ENCODE peak calls at places on chromosomes 7 and 10, in seven cellular contexts. One of them, this sample, is unnamed.

GRCh38 chr7:150719960-150720891 is 3.8 kb downstream of the GIMAP1 start:
- DNase-seq in amniotic epithelial cell: no peak
- DNase-seq in stimulated activated CD8-positive, alpha-beta memory T cell treated with anti-CD3 and anti-CD28 coated beads, Interleukin-15, amount 100 ng/mL, for 24 hours: no peak
- DNase-seq in epithelial cell of prostate: no peak
- DNase-seq in endothelial cell: no peak
- DNase-seq in uterus: no peak
- DNase-seq in NCI-H1436: no peak
- DNase-seq in this sample: no peak

GRCh38 chr7:102272075-102272916 is 14.4 kb upstream of the SH2B2 start:
- DNase-seq in amniotic epithelial cell: peak
- DNase-seq in stimulated activated CD8-positive, alpha-beta memory T cell treated with anti-CD3 and anti-CD28 coated beads, Interleukin-15, amount 100 ng/mL, for 24 hours: peak
- DNase-seq in epithelial cell of prostate: peak
- DNase-seq in endothelial cell: peak
- DNase-seq in uterus: peak
- DNase-seq in NCI-H1436: peak
- DNase-seq in this sample: peak

GRCh38 chr7:81767883-81768282 is 2.0 kb downstream of the HGF start:
- DNase-seq in amniotic epithelial cell: no peak
- DNase-seq in stimulated activated CD8-positive, alpha-beta memory T cell treated with anti-CD3 and anti-CD28 coated beads, Interleukin-15, amount 100 ng/mL, for 24 hours: no peak
- DNase-seq in epithelial cell of prostate: no peak
- DNase-seq in endothelial cell: no peak
- DNase-seq in uterus: no peak
- DNase-seq in NCI-H1436: no peak
- DNase-seq in this sample: no peak

GRCh38 chr7:49127359-49127848 is 203.1 kb downstream of the CDC14C start:
- DNase-seq in amniotic epithelial cell: no peak
- DNase-seq in stimulated activated CD8-positive, alpha-beta memory T cell treated with anti-CD3 and anti-CD28 coated beads, Interleukin-15, amount 100 ng/mL, for 24 hours: no peak
- DNase-seq in epithelial cell of prostate: no peak
- DNase-seq in endothelial cell: no peak
- DNase-seq in uterus: no peak
- DNase-seq in NCI-H1436: no peak
- DNase-seq in this sample: no peak

GRCh38 chr7:1503816-1504775 is at the start of gene INTS1:
- DNase-seq in amniotic epithelial cell: peak
- DNase-seq in stimulated activated CD8-positive, alpha-beta memory T cell treated with anti-CD3 and anti-CD28 coated beads, Interleukin-15, amount 100 ng/mL, for 24 hours: peak
- DNase-seq in epithelial cell of prostate: peak
- DNase-seq in endothelial cell: peak
- DNase-seq in uterus: peak
- DNase-seq in NCI-H1436: peak
- DNase-seq in this sample: peak

GRCh38 chr10:1054684-1055083 is 1.5 kb upstream of the WDR37 start:
- DNase-seq in amniotic epithelial cell: no peak
- DNase-seq in stimulated activated CD8-positive, alpha-beta memory T cell treated with anti-CD3 and anti-CD28 coated beads, Interleukin-15, amount 100 ng/mL, for 24 hours: no peak
- DNase-seq in epithelial cell of prostate: peak
- DNase-seq in endothelial cell: no peak
- DNase-seq in uterus: no peak
- DNase-seq in NCI-H1436: no peak
- DNase-seq in this sample: peak

GRCh38 chr10:96417432-96417831 is 58.6 kb upstream of the OPALIN start:
- DNase-seq in amniotic epithelial cell: peak
- DNase-seq in stimulated activated CD8-positive, alpha-beta memory T cell treated with anti-CD3 and anti-CD28 coated beads, Interleukin-15, amount 100 ng/mL, for 24 hours: no peak
- DNase-seq in epithelial cell of prostate: no peak
- DNase-seq in endothelial cell: no peak
- DNase-seq in uterus: no peak
- DNase-seq in NCI-H1436: no peak
- DNase-seq in this sample: peak

GRCh38 chr7:44561962-44562621 is 11.6 kb downstream of the DDX56 start:
- DNase-seq in amniotic epithelial cell: peak
- DNase-seq in stimulated activated CD8-positive, alpha-beta memory T cell treated with anti-CD3 and anti-CD28 coated beads, Interleukin-15, amount 100 ng/mL, for 24 hours: no peak
- DNase-seq in epithelial cell of prostate: no peak
- DNase-seq in endothelial cell: no peak
- DNase-seq in uterus: no peak
- DNase-seq in NCI-H1436: no peak
- DNase-seq in this sample: peak

GRCh38 chr10:92562424-92562823 is 11.5 kb downstream of the IDE start:
- DNase-seq in amniotic epithelial cell: no peak
- DNase-seq in stimulated activated CD8-positive, alpha-beta memory T cell treated with anti-CD3 and anti-CD28 coated beads, Interleukin-15, amount 100 ng/mL, for 24 hours: no peak
- DNase-seq in epithelial cell of prostate: no peak
- DNase-seq in endothelial cell: no peak
- DNase-seq in uterus: no peak
- DNase-seq in NCI-H1436: no peak
- DNase-seq in this sample: no peak

GRCh38 chr10:3683560-3683959 is 101.4 kb downstream of the KLF6 start:
- DNase-seq in amniotic epithelial cell: no peak
- DNase-seq in stimulated activated CD8-positive, alpha-beta memory T cell treated with anti-CD3 and anti-CD28 coated beads, Interleukin-15, amount 100 ng/mL, for 24 hours: no peak
- DNase-seq in epithelial cell of prostate: no peak
- DNase-seq in endothelial cell: no peak
- DNase-seq in uterus: no peak
- DNase-seq in NCI-H1436: no peak
- DNase-seq in this sample: no peak

GRCh38 chr7:127840552-127840951 is 188.6 kb downstream of the SND1 start:
- DNase-seq in amniotic epithelial cell: no peak
- DNase-seq in stimulated activated CD8-positive, alpha-beta memory T cell treated with anti-CD3 and anti-CD28 coated beads, Interleukin-15, amount 100 ng/mL, for 24 hours: no peak
- DNase-seq in epithelial cell of prostate: no peak
- DNase-seq in endothelial cell: no peak
- DNase-seq in uterus: no peak
- DNase-seq in NCI-H1436: no peak
- DNase-seq in this sample: no peak

GRCh38 chr10:44986670-44987069 is 8.1 kb upstream of the DEPP1 start:
- DNase-seq in amniotic epithelial cell: peak
- DNase-seq in stimulated activated CD8-positive, alpha-beta memory T cell treated with anti-CD3 and anti-CD28 coated beads, Interleukin-15, amount 100 ng/mL, for 24 hours: no peak
- DNase-seq in epithelial cell of prostate: no peak
- DNase-seq in endothelial cell: no peak
- DNase-seq in uterus: no peak
- DNase-seq in NCI-H1436: no peak
- DNase-seq in this sample: no peak

GRCh38 chr10:113528876-113529275 is 24.0 kb upstream of the HABP2 start:
- DNase-seq in amniotic epithelial cell: no peak
- DNase-seq in stimulated activated CD8-positive, alpha-beta memory T cell treated with anti-CD3 and anti-CD28 coated beads, Interleukin-15, amount 100 ng/mL, for 24 hours: no peak
- DNase-seq in epithelial cell of prostate: no peak
- DNase-seq in endothelial cell: no peak
- DNase-seq in uterus: no peak
- DNase-seq in NCI-H1436: no peak
- DNase-seq in this sample: no peak

GRCh38 chr10:63273575-63273974 is 140.4 kb downstream of the NRBF2 start:
- DNase-seq in amniotic epithelial cell: no peak
- DNase-seq in stimulated activated CD8-positive, alpha-beta memory T cell treated with anti-CD3 and anti-CD28 coated beads, Interleukin-15, amount 100 ng/mL, for 24 hours: no peak
- DNase-seq in epithelial cell of prostate: no peak
- DNase-seq in endothelial cell: no peak
- DNase-seq in uterus: no peak
- DNase-seq in NCI-H1436: no peak
- DNase-seq in this sample: no peak

GRCh38 chr7:124031919-124032318 is 948 bp downstream of the TMEM229A start:
- DNase-seq in amniotic epithelial cell: no peak
- DNase-seq in stimulated activated CD8-positive, alpha-beta memory T cell treated with anti-CD3 and anti-CD28 coated beads, Interleukin-15, amount 100 ng/mL, for 24 hours: no peak
- DNase-seq in epithelial cell of prostate: no peak
- DNase-seq in endothelial cell: peak
- DNase-seq in uterus: no peak
- DNase-seq in NCI-H1436: no peak
- DNase-seq in this sample: no peak

GRCh38 chr10:1061930-1062769 is 6.0 kb downstream of the WDR37 start:
- DNase-seq in amniotic epithelial cell: peak
- DNase-seq in stimulated activated CD8-positive, alpha-beta memory T cell treated with anti-CD3 and anti-CD28 coated beads, Interleukin-15, amount 100 ng/mL, for 24 hours: no peak
- DNase-seq in epithelial cell of prostate: no peak
- DNase-seq in endothelial cell: no peak
- DNase-seq in uterus: no peak
- DNase-seq in NCI-H1436: no peak
- DNase-seq in this sample: no peak

GRCh38 chr7:1665721-1666250 is 4.3 kb upstream of the ELFN1 start:
- DNase-seq in amniotic epithelial cell: peak
- DNase-seq in stimulated activated CD8-positive, alpha-beta memory T cell treated with anti-CD3 and anti-CD28 coated beads, Interleukin-15, amount 100 ng/mL, for 24 hours: no peak
- DNase-seq in epithelial cell of prostate: no peak
- DNase-seq in endothelial cell: peak
- DNase-seq in uterus: peak
- DNase-seq in NCI-H1436: no peak
- DNase-seq in this sample: no peak

GRCh38 chr10:101227765-101228681 is 1.2 kb downstream of the LBX1 start:
- DNase-seq in amniotic epithelial cell: no peak
- DNase-seq in stimulated activated CD8-positive, alpha-beta memory T cell treated with anti-CD3 and anti-CD28 coated beads, Interleukin-15, amount 100 ng/mL, for 24 hours: no peak
- DNase-seq in epithelial cell of prostate: no peak
- DNase-seq in endothelial cell: no peak
- DNase-seq in uterus: no peak
- DNase-seq in NCI-H1436: no peak
- DNase-seq in this sample: no peak

GRCh38 chr10:62610649-62611229 is 193.8 kb upstream of the ADO start:
- DNase-seq in amniotic epithelial cell: peak
- DNase-seq in stimulated activated CD8-positive, alpha-beta memory T cell treated with anti-CD3 and anti-CD28 coated beads, Interleukin-15, amount 100 ng/mL, for 24 hours: peak
- DNase-seq in epithelial cell of prostate: no peak
- DNase-seq in endothelial cell: peak
- DNase-seq in uterus: no peak
- DNase-seq in NCI-H1436: peak
- DNase-seq in this sample: peak

GRCh38 chr7:27346531-27347260 is 104.1 kb downstream of the EVX1 start:
- DNase-seq in amniotic epithelial cell: peak
- DNase-seq in stimulated activated CD8-positive, alpha-beta memory T cell treated with anti-CD3 and anti-CD28 coated beads, Interleukin-15, amount 100 ng/mL, for 24 hours: no peak
- DNase-seq in epithelial cell of prostate: peak
- DNase-seq in endothelial cell: no peak
- DNase-seq in uterus: peak
- DNase-seq in NCI-H1436: no peak
- DNase-seq in this sample: peak

GRCh38 chr10:14712991-14713422 is 61.7 kb downstream of the FAM107B start:
- DNase-seq in amniotic epithelial cell: peak
- DNase-seq in stimulated activated CD8-positive, alpha-beta memory T cell treated with anti-CD3 and anti-CD28 coated beads, Interleukin-15, amount 100 ng/mL, for 24 hours: no peak
- DNase-seq in epithelial cell of prostate: no peak
- DNase-seq in endothelial cell: no peak
- DNase-seq in uterus: no peak
- DNase-seq in NCI-H1436: no peak
- DNase-seq in this sample: no peak

GRCh38 chr10:117160567-117160966 is 22.5 kb upstream of the VAX1 start:
- DNase-seq in amniotic epithelial cell: no peak
- DNase-seq in stimulated activated CD8-positive, alpha-beta memory T cell treated with anti-CD3 and anti-CD28 coated beads, Interleukin-15, amount 100 ng/mL, for 24 hours: no peak
- DNase-seq in epithelial cell of prostate: no peak
- DNase-seq in endothelial cell: no peak
- DNase-seq in uterus: no peak
- DNase-seq in NCI-H1436: no peak
- DNase-seq in this sample: no peak

GRCh38 chr10:78688945-78689935 is 379.5 kb upstream of the ZMIZ1 start:
- DNase-seq in amniotic epithelial cell: no peak
- DNase-seq in stimulated activated CD8-positive, alpha-beta memory T cell treated with anti-CD3 and anti-CD28 coated beads, Interleukin-15, amount 100 ng/mL, for 24 hours: no peak
- DNase-seq in epithelial cell of prostate: no peak
- DNase-seq in endothelial cell: no peak
- DNase-seq in uterus: peak
- DNase-seq in NCI-H1436: peak
- DNase-seq in this sample: no peak

GRCh38 chr10:83881647-83882046 is 257.7 kb upstream of the GHITM start:
- DNase-seq in amniotic epithelial cell: no peak
- DNase-seq in stimulated activated CD8-positive, alpha-beta memory T cell treated with anti-CD3 and anti-CD28 coated beads, Interleukin-15, amount 100 ng/mL, for 24 hours: no peak
- DNase-seq in epithelial cell of prostate: no peak
- DNase-seq in endothelial cell: no peak
- DNase-seq in uterus: no peak
- DNase-seq in NCI-H1436: no peak
- DNase-seq in this sample: no peak

This sample was measured in MCF 10A.